ENCODE peak calls at places on chromosomes 12 and 14, in four cellular contexts. H is stimulated activated naive CD8-positive, alpha-beta T cell treated with anti-CD3 and anti-CD28 coated beads, Interleukin-15, Interleukin-2, amounts not matched to agents 100 U/mL and 50 U/mL, for 24 hours; B is AG09309; C is stimulated activated CD4-positive, alpha-beta T cell treated with anti-CD3 and anti-CD28 coated beads, Interleukin-12 subunit alpha, Interleukin-12 subunit beta, amount 100 ng/mL, for 4 hours. W is an unnamed sample.
A peak's percentile ranks its signal among the peaks of the same experiment; 100 is the strongest.

GRCh38 chr14:69887740-69888657 is 8.8 kb downstream of the SMOC1 start:
- DNase-seq in H (no peak), B (no peak), C (no peak), W (no peak)

GRCh38 chr12:115840159-115840558 is 437.3 kb downstream of the MED13L start:
- DNase-seq in H (no peak), B (no peak), C (no peak), W (no peak)

GRCh38 chr12:132319991-132320570 is 9.3 kb downstream of the GALNT9 start:
- DNase-seq in H (no peak), B (no peak), C (no peak), W (no peak)

GRCh38 chr12:64650762-64651161 is 40.5 kb downstream of the RASSF3 start:
- DNase-seq in H (no peak), B (peak; percentile 35), C (no peak), W (no peak)

GRCh38 chr12:93128332-93128707 is 199.2 kb upstream of the EEA1 start:
- DNase-seq in H (no peak), B (no peak), C (no peak), W (no peak)

GRCh38 chr12:125079943-125080645 is 14.9 kb downstream of the AACS start:
- DNase-seq in H (no peak), B (no peak), C (no peak), W (peak; percentile 94)

GRCh38 chr14:73237219-73237785 is at the start of gene PAPLN:
- DNase-seq in H (no peak), B (no peak), C (no peak), W (no peak)

GRCh38 chr14:81221579-81222102 is 882 bp upstream of the GTF2A1 start:
- DNase-seq in H (peak; percentile 15), B (no peak), C (peak; percentile 9), W (no peak)

GRCh38 chr12:75613981-75614380 is 102.6 kb upstream of the KRR1 start:
- DNase-seq in H (no peak), B (no peak), C (no peak), W (no peak)

GRCh38 chr14:67079836-67080235 is 109.4 kb upstream of the GARIN2 start:
- DNase-seq in H (no peak), B (no peak), C (no peak), W (no peak)

GRCh38 chr12:25959069-25959961 is 833 bp downstream of the RASSF8 start:
- DNase-seq in H (peak; percentile 35), B (peak; percentile 83), C (peak; percentile 5), W (no peak)

GRCh38 chr14:59427653-59428578 is 37.3 kb downstream of the GPR135 start:
- DNase-seq in H (no peak), B (no peak), C (no peak), W (no peak)

GRCh38 chr12:6214633-6215032 is 14.4 kb downstream of the CD9 start:
- DNase-seq in H (no peak), B (no peak), C (no peak), W (no peak)

GRCh38 chr14:44369401-44370123 is 137.5 kb downstream of the FSCB start:
- DNase-seq in H (no peak), B (no peak), C (no peak), W (no peak)

GRCh38 chr14:104384776-104385071 is 194.8 kb upstream of the C14orf180 start:
- DNase-seq in H (no peak), B (no peak), C (no peak), W (no peak)

GRCh38 chr14:83638725-83639124 is 1891.2 kb upstream of the FLRT2 start:
- DNase-seq in H (no peak), B (no peak), C (no peak), W (no peak)

GRCh38 chr14:75448209-75448608 is 20.4 kb downstream of the JDP2 start:
- DNase-seq in H (no peak), B (no peak), C (no peak), W (no peak)

GRCh38 chr12:46518729-46519128 is 146.2 kb upstream of the SLC38A2 start:
- DNase-seq in H (no peak), B (no peak), C (no peak), W (no peak)

GRCh38 chr12:83197483-83197914 is 510.8 kb downstream of the TMTC2 start:
- DNase-seq in H (no peak), B (no peak), C (no peak), W (no peak)

GRCh38 chr14:26522985-26523384 is 74.8 kb downstream of the NOVA1 start:
- DNase-seq in H (no peak), B (no peak), C (no peak), W (no peak)

GRCh38 chr12:120835657-120836056 is 68.5 kb downstream of the SPPL3 start:
- DNase-seq in H (no peak), B (no peak), C (no peak), W (peak; percentile 24)

GRCh38 chr12:48122065-48122834 is 3.1 kb downstream of the PFKM start:
- DNase-seq in H (no peak), B (no peak), C (no peak), W (no peak)

GRCh38 chr14:69005432-69006148 is 26.5 kb upstream of the ACTN1 start:
- DNase-seq in H (no peak), B (peak; percentile 87), C (no peak), W (no peak)

GRCh38 chr14:97109234-97109633 is 312.1 kb downstream of the VRK1 start:
- DNase-seq in H (no peak), B (no peak), C (no peak), W (no peak)

GRCh38 chr12:51636986-51637385 is 46.0 kb downstream of the SCN8A start:
- DNase-seq in H (no peak), B (no peak), C (no peak), W (no peak)

GRCh38 chr14:36519431-36520321 is at the start of gene NKX2-1:
- DNase-seq in H (no peak), B (no peak), C (no peak), W (no peak)

GRCh38 chr14:67251573-67252226 is 10.5 kb downstream of the PALS1 start:
- DNase-seq in H (no peak), B (no peak), C (no peak), W (no peak)

GRCh38 chr14:68774771-68775613 is 17.9 kb downstream of the ZFP36L1 start:
- DNase-seq in H (no peak), B (peak; percentile 84), C (no peak), W (no peak)

GRCh38 chr14:59463773-59464650 is 1.2 kb downstream of the GPR135 start:
- DNase-seq in H (peak; percentile 55), B (no peak), C (peak; percentile 32), W (no peak)

GRCh38 chr12:124769881-124770512 is 93.7 kb downstream of the SCARB1 start:
- DNase-seq in H (no peak), B (no peak), C (no peak), W (no peak)

GRCh38 chr12:41968661-41969060 is 176.0 kb downstream of the GXYLT1 start:
- DNase-seq in H (no peak), B (no peak), C (no peak), W (no peak)

GRCh38 chr12:94227066-94227465 is 78.7 kb downstream of the PLXNC1 start:
- DNase-seq in H (no peak), B (no peak), C (no peak), W (no peak)

GRCh38 chr12:39272934-39273770 is 169.8 kb downstream of the KIF21A start:
- DNase-seq in H (peak; percentile 19), B (peak; percentile 4), C (no peak), W (peak; percentile 22)